ENCODE peak calls at places on chromosome 16, in seven cellular contexts. X is transverse colon, P is esophagus muscularis mucosa, V is Panc1, M is sigmoid colon, W is suprapubic skin, Y is HCT116. H is an unnamed sample.

GRCh38 chr16:88634141-88634993 is 4.0 kb upstream of the IL17C start:
- DNase-seq in P (no peak), M (no peak), Y (no peak), W (no peak), X (peak; percentile 74), V (no peak), H (no peak)

GRCh38 chr16:24977673-24978065 is 37.5 kb downstream of the ARHGAP17 start:
- DNase-seq in P (no peak), W (peak; percentile 11), X (no peak), Y (no peak), V (no peak), M (no peak), H (no peak)

GRCh38 chr16:72927199-72928088 is 120.5 kb downstream of the ZFHX3 start:
- DNase-seq in V (no peak), Y (no peak), M (peak; percentile 65), X (peak; percentile 20), W (no peak), P (no peak), H (no peak)

GRCh38 chr16:10828851-10829331 is 10.3 kb upstream of the TVP23A start:
- DNase-seq in M (peak; percentile 96), X (peak; percentile 86), Y (no peak), V (no peak), P (peak; percentile 95), W (peak; percentile 92), H (no peak)

GRCh38 chr16:56667581-56668571 is at the start of gene MT1G:
- DNase-seq in X (peak; percentile 74), Y (no peak), M (peak; percentile 80), W (peak; percentile 84), V (no peak), P (no peak), H (no peak)

GRCh38 chr16:50942143-50942542 is 200.3 kb downstream of the CYLD start:
- DNase-seq in M (no peak), W (no peak), P (no peak), V (no peak), X (no peak), Y (no peak), H (no peak)

GRCh38 chr16:66899310-66899944 is 19.1 kb downstream of the PDP2 start:
- DNase-seq in X (no peak), W (no peak), V (no peak), M (no peak), Y (no peak), P (no peak), H (no peak)

GRCh38 chr16:48335961-48336360 is 49.3 kb downstream of the SIAH1 start:
- DNase-seq in W (no peak), V (no peak), Y (no peak), P (no peak), X (no peak), M (no peak), H (no peak)

GRCh38 chr16:12120331-12120981 is 143.9 kb downstream of the SNX29 start:
- DNase-seq in P (no peak), W (no peak), X (peak; percentile 13), M (peak; percentile 69), Y (no peak), V (no peak), H (no peak)

GRCh38 chr16:10088380-10088793 is 93.8 kb downstream of the GRIN2A start:
- DNase-seq in X (no peak), M (no peak), V (no peak), P (no peak), Y (no peak), W (no peak), H (no peak)

GRCh38 chr16:51151435-51151950 is 423 bp upstream of the SALL1 start:
- DNase-seq in W (no peak), P (no peak), X (peak; percentile 23), V (no peak), Y (no peak), M (no peak), H (no peak)

GRCh38 chr16:74611721-74612120 is 4.8 kb upstream of the GLG1 start:
- DNase-seq in X (no peak), P (no peak), V (no peak), W (no peak), M (no peak), Y (no peak), H (no peak)

GRCh38 chr16:65700599-65700998 is 578.7 kb upstream of the CDH11 start:
- DNase-seq in V (no peak), Y (no peak), P (no peak), X (no peak), W (no peak), M (no peak), H (no peak)

GRCh38 chr16:86222541-86222940 is 287.8 kb upstream of the FOXF1 start:
- DNase-seq in X (no peak), P (no peak), M (peak; percentile 69), W (no peak), V (no peak), Y (no peak), H (no peak)

GRCh38 chr16:15777533-15778203 is 79.2 kb downstream of the MYH11 start:
- DNase-seq in W (no peak), P (no peak), V (peak; percentile 51), X (no peak), M (peak; percentile 64), Y (peak; percentile 60), H (no peak)

GRCh38 chr16:29653436-29653835 is 9.6 kb upstream of the SPN start:
- DNase-seq in M (no peak), V (no peak), W (no peak), P (no peak), X (no peak), Y (no peak), H (no peak)
- TF ChIP-seq POLR2AphosphoS5 in M (no peak), V (no peak), W (no peak), P (no peak), X (no peak), Y (no peak), H (no peak)

DNA sequence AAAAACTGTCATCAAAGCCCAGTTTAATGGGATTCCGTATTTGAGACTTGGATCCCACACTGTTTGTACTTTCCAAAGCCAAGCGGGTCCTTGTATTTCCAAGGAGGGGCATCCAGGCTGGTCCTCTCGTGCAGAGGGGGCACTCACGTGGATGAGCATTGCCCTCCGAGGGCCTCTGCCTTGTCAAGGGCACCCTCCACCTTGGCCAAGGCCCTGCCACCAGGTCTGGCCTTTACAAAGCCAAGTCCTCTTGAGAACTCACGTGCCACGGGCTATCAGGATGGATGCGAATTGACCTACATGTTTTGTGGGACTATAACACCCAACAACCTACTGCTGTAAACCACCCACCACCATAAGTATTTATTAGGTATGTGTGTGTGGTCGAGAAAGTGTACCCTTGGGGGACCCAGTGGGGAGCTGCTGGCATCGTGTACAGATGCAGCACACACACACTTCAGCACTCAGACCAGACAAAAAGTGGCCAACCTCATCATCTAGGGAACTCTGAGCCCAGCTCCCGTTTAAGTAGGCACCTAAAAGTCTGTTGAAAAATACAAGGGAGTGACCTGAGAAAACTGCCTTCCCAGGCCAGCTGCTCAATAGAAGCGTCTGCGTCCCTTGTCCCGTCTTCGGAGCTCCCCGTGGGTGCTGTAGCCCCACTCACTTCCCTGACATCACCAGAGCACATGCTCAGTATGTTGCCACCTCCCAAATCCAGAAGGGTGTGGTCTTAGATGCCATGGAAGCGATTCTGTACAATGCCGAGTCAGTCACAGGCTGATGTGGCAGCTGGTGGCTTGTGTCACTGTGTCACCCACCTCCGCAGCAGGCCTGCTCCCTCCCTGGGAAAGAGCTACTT is 12.9 kb downstream of the MAP1LC3B start:
- DNase-seq in W (peak; percentile 60), Y (no peak), P (no peak), X (no peak), V (no peak), M (peak; percentile 66), H (no peak)
- TF ChIP-seq POLR2AphosphoS5 in W (no peak), Y (peak; percentile 71), P (no peak), X (no peak), V (no peak), M (no peak), H (no peak)

DNA sequence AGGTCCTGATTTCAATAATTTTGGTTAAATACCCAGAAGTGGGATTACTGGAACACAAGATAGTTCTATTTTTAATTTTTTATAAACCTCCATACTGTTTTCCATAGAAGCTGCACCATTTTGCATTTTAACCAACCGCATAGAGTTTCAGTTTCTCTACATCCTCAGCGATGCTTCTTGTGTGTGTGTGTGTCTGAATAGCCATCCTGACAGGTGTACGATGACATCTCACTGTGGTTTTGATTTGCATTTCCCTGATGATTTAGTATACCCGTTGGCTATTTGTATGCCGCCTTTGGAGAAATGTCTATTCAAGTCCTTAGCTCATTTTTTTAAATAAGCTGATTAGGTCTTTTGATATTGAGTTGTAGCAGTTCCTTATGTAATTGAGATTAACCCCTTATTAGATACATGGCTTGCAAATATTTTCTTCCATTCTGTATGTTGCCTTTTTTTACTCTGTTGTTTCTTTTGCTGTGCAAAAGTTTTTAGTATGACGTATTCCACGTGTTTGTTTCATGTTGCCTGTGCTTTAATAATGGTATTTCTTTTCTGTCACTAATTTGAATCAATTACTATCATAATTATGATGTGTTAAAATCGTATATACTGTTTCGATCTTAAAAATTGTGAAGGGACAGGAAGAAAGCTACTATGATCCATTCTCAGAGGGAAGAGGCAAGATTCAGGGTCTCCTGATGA is 227.2 kb upstream of the MON1B start:
- DNase-seq in M (no peak), P (no peak), V (no peak), X (no peak), Y (no peak), W (no peak), H (no peak)
- TF ChIP-seq POLR2AphosphoS5 in M (no peak), P (no peak), V (no peak), X (no peak), Y (no peak), W (no peak), H (no peak)

GRCh38 chr16:87368029-87368765 is 15.4 kb downstream of the FBXO31 start:
- DNase-seq in X (no peak), V (no peak), P (no peak), W (no peak), Y (no peak), M (no peak), H (no peak)
- TF ChIP-seq POLR2AphosphoS5 in X (no peak), V (no peak), P (peak; percentile 42), W (no peak), Y (no peak), M (no peak), H (peak; percentile 55)

GRCh38 chr16:4373356-4373908 is 1.8 kb downstream of the VASN start:
- DNase-seq in P (no peak), Y (no peak), M (no peak), X (no peak), W (peak; percentile 80), V (no peak), H (no peak)
- TF ChIP-seq POLR2AphosphoS5 in P (no peak), Y (no peak), M (no peak), X (no peak), W (no peak), V (no peak), H (no peak)

H was measured in vagina.